ENCODE peak calls at places on chromosomes 5 and 9, in nine cellular contexts. H is activated T-helper 1 cell treated with Interleukin-2 at 50 U/mL for 16 hours; D is breast epithelium; B is nucleus accumbens; F is central memory CD4-positive, alpha-beta T cell; P is NCI-H345; Q is left ventricle myocardium superior; R is AG20443; M is stimulated activated CD8-positive, alpha-beta memory T cell treated with anti-CD3 and anti-CD28 coated beads, Interleukin-2, amount 100 ng/mL, for 1 hour. X is an unnamed sample.

GRCh38 chr9:127520941-127521918 is 69.9 kb downstream of the LRSAM1 start:
- DNase-seq in H (no peak), D (no peak), B (no peak), F (no peak), P (no peak), Q (peak), R (peak), M (no peak), X (no peak)

GRCh38 chr5:78958672-78959410 is 26.3 kb downstream of the ARSB start:
- DNase-seq in H (no peak), D (no peak), B (no peak), F (no peak), P (no peak), Q (no peak), R (no peak), M (no peak), X (no peak)

GRCh38 chr5:134394932-134395331 is 16.7 kb downstream of the CDKN2AIPNL start:
- DNase-seq in H (no peak), D (no peak), B (no peak), F (no peak), P (no peak), Q (no peak), R (no peak), M (no peak), X (no peak)

GRCh38 chr5:123916331-123917121 is 404.5 kb downstream of the CSNK1G3 start:
- DNase-seq in H (no peak), D (no peak), B (no peak), F (no peak), P (no peak), Q (no peak), R (peak), M (no peak), X (no peak)

GRCh38 chr9:90860382-90860781 is 58.8 kb downstream of the SYK start:
- DNase-seq in H (no peak), D (no peak), B (no peak), F (no peak), P (no peak), Q (no peak), R (no peak), M (no peak), X (no peak)

GRCh38 chr5:180206993-180207392 is 2.0 kb downstream of the RASGEF1C start:
- DNase-seq in H (no peak), D (no peak), B (no peak), F (no peak), P (no peak), Q (no peak), R (no peak), M (no peak), X (no peak)

GRCh38 chr5:34534237-34535108 is 121.7 kb upstream of the RAI14 start:
- DNase-seq in H (no peak), D (no peak), B (no peak), F (no peak), P (no peak), Q (no peak), R (peak), M (no peak), X (no peak)

GRCh38 chr5:75992677-75993582 is 90.3 kb upstream of the SV2C start:
- DNase-seq in H (no peak), D (no peak), B (no peak), F (no peak), P (no peak), Q (no peak), R (no peak), M (no peak), X (no peak)

GRCh38 chr5:57229315-57229714 is 55.5 kb downstream of the GPBP1 start:
- DNase-seq in H (no peak), D (no peak), B (no peak), F (no peak), P (no peak), Q (no peak), R (no peak), M (no peak), X (no peak)

GRCh38 chr9:37300620-37301368 is 121.7 kb upstream of the GRHPR start:
- DNase-seq in H (no peak), D (no peak), B (no peak), F (no peak), P (no peak), Q (no peak), R (peak), M (no peak), X (no peak)

GRCh38 chr9:69047331-69047730 is 11.8 kb downstream of the FXN start:
- DNase-seq in H (no peak), D (no peak), B (no peak), F (no peak), P (no peak), Q (no peak), R (no peak), M (no peak), X (no peak)

GRCh38 chr9:119318371-119318770 is 50.9 kb downstream of the BRINP1 start:
- DNase-seq in H (no peak), D (no peak), B (peak), F (no peak), P (no peak), Q (no peak), R (no peak), M (no peak), X (no peak)

GRCh38 chr5:370311-370958 is 48.9 kb downstream of the AHRR start:
- DNase-seq in H (no peak), D (no peak), B (no peak), F (no peak), P (no peak), Q (peak), R (no peak), M (no peak), X (no peak)

GRCh38 chr9:111754800-111755199 is 39.9 kb downstream of the SHOC1 start:
- DNase-seq in H (no peak), D (no peak), B (no peak), F (no peak), P (no peak), Q (no peak), R (no peak), M (no peak), X (no peak)

GRCh38 chr9:130927995-130928900 is 10.8 kb downstream of the FIBCD1 start:
- DNase-seq in H (no peak), D (no peak), B (no peak), F (no peak), P (peak), Q (peak), R (peak), M (no peak), X (no peak)

GRCh38 chr5:177483042-177483441 is 9.6 kb upstream of the DBN1 start:
- DNase-seq in H (no peak), D (no peak), B (no peak), F (no peak), P (no peak), Q (no peak), R (no peak), M (no peak), X (no peak)

GRCh38 chr9:127910613-127911205 is 6.1 kb downstream of the ST6GALNAC4 start:
- DNase-seq in H (no peak), D (no peak), B (no peak), F (no peak), P (no peak), Q (no peak), R (peak), M (no peak), X (no peak)

GRCh38 chr5:62572918-62573514 is 5.6 kb upstream of the LRRC70 start:
- DNase-seq in H (no peak), D (no peak), B (no peak), F (no peak), P (no peak), Q (no peak), R (no peak), M (no peak), X (no peak)

GRCh38 chr9:37840560-37841194 is 40.1 kb downstream of the DCAF10 start:
- DNase-seq in H (no peak), D (no peak), B (no peak), F (no peak), P (no peak), Q (no peak), R (peak), M (no peak), X (no peak)